ENCODE peak calls at places on chromosomes 6 and 20, in six cellular contexts. L is NCI-H1105, D is glutamatergic neuron, I is NCI-H82, K is aorta, M is GM06990. V is an unnamed sample.

GRCh38 chr6:39298061-39298460 is 16.2 kb downstream of the KCNK17 start:
- DNase-seq in K (no peak), D (no peak), I (no peak), M (no peak), L (no peak), V (no peak)

GRCh38 chr6:38610050-38610619 is 29.6 kb downstream of the BTBD9 start:
- DNase-seq in D (no peak), L (no peak), M (no peak), K (no peak), I (no peak), V (no peak)

GRCh38 chr20:24382775-24383174 is 86.7 kb upstream of the SYNDIG1 start:
- DNase-seq in K (no peak), M (no peak), I (peak; percentile 99), L (peak; percentile 82), D (no peak), V (peak; percentile 66)

GRCh38 chr6:36956111-36956820 is 1.7 kb downstream of the PI16 start:
- DNase-seq in M (no peak), L (no peak), I (no peak), D (no peak), K (no peak), V (no peak)

GRCh38 chr6:10486215-10486614 is 34.9 kb upstream of the GCNT2 start:
- DNase-seq in K (no peak), L (no peak), D (no peak), M (no peak), I (no peak), V (no peak)

GRCh38 chr6:149228276-149228962 is 89.1 kb upstream of the TAB2 start:
- DNase-seq in M (no peak), D (peak; percentile 41), K (no peak), L (no peak), I (peak; percentile 31), V (no peak)

GRCh38 chr6:32196682-32197616 is 4.5 kb upstream of the GPSM3 start:
- DNase-seq in M (no peak), L (no peak), K (peak; percentile 64), D (no peak), I (no peak), V (no peak)

GRCh38 chr6:91082311-91082803 is 495.5 kb upstream of the MAP3K7 start:
- DNase-seq in K (no peak), D (peak; percentile 15), L (no peak), M (no peak), I (peak; percentile 15), V (peak; percentile 59)

GRCh38 chr6:132401120-132401940 is at the start of gene MOXD1:
- DNase-seq in K (peak; percentile 53), I (no peak), M (peak; percentile 64), D (peak; percentile 61), L (no peak), V (peak; percentile 71)

GRCh38 chr6:1708141-1708540 is 98.4 kb downstream of the FOXC1 start:
- DNase-seq in D (no peak), L (no peak), M (no peak), I (no peak), K (no peak), V (no peak)

GRCh38 chr6:56649782-56650181 is 7.1 kb upstream of the DST start:
- DNase-seq in M (no peak), I (peak; percentile 10), L (no peak), D (no peak), K (no peak), V (peak; percentile 16)

GRCh38 chr6:147554281-147554680 is 45.8 kb downstream of the SAMD5 start:
- DNase-seq in K (no peak), L (no peak), M (no peak), D (no peak), I (no peak), V (no peak)

GRCh38 chr6:33622456-33623431 is 1.6 kb downstream of the ITPR3 start:
- DNase-seq in D (no peak), M (no peak), I (no peak), L (no peak), K (no peak), V (no peak)

GRCh38 chr6:24520929-24521546 is 26.3 kb downstream of the ALDH5A1 start:
- DNase-seq in I (peak; percentile 41), M (peak; percentile 29), L (no peak), D (peak; percentile 72), K (peak; percentile 68), V (peak; percentile 63)

GRCh38 chr6:41917528-41917927 is 3.4 kb downstream of the MED20 start:
- DNase-seq in I (no peak), L (no peak), M (no peak), K (no peak), D (no peak), V (peak; percentile 91)

GRCh38 chr6:30826961-30827342 is 57.4 kb upstream of the DDR1 start:
- DNase-seq in I (no peak), L (no peak), M (no peak), D (no peak), K (no peak), V (no peak)

GRCh38 chr6:4599924-4600323 is 176.3 kb upstream of the CDYL start:
- DNase-seq in M (no peak), I (no peak), L (no peak), D (no peak), K (no peak), V (peak; percentile 84)

GRCh38 chr6:126716826-126717514 is 377.1 kb downstream of the CENPW start:
- DNase-seq in D (no peak), K (no peak), I (peak; percentile 87), L (no peak), M (no peak), V (peak; percentile 28)

GRCh38 chr20:39850821-39851330 is 838.2 kb downstream of the MAFB start:
- DNase-seq in K (no peak), M (no peak), L (no peak), I (no peak), D (no peak), V (no peak)

GRCh38 chr20:3616250-3616649 is 46.9 kb downstream of the GFRA4 start:
- DNase-seq in K (no peak), L (no peak), M (no peak), D (no peak), I (no peak), V (peak; percentile 35)

GRCh38 chr6:16991981-16992629 is 109.7 kb upstream of the STMND1 start:
- DNase-seq in D (no peak), M (no peak), K (no peak), I (no peak), L (no peak), V (no peak)

GRCh38 chr6:76615395-76615794 is 542.9 kb upstream of the IMPG1 start:
- DNase-seq in M (no peak), I (no peak), D (no peak), L (no peak), K (no peak), V (no peak)

GRCh38 chr6:49497308-49497707 is 2.4 kb upstream of the GLYATL3 start:
- DNase-seq in L (peak; percentile 69), M (no peak), D (no peak), I (no peak), K (no peak), V (no peak)

GRCh38 chr6:75602897-75603395 is 1.3 kb downstream of the SENP6 start:
- DNase-seq in I (no peak), L (no peak), D (no peak), M (no peak), K (no peak), V (no peak)

GRCh38 chr6:43267619-43268347 is 24.5 kb downstream of the TTBK1 start:
- DNase-seq in M (no peak), L (no peak), K (no peak), I (no peak), D (no peak), V (peak; percentile 52)

GRCh38 chr20:46621492-46621891 is 29.8 kb downstream of the SLC13A3 start:
- DNase-seq in M (no peak), D (no peak), I (no peak), L (no peak), K (no peak), V (peak; percentile 85)

GRCh38 chr6:30493643-30494250 is 4.4 kb downstream of the HLA-E start:
- DNase-seq in D (no peak), M (no peak), L (no peak), I (no peak), K (peak; percentile 38), V (no peak)

GRCh38 chr6:133983099-133983939 is 30.3 kb downstream of the TBPL1 start:
- DNase-seq in M (no peak), L (no peak), K (peak; percentile 49), I (no peak), D (no peak), V (peak; percentile 90)

GRCh38 chr20:50320910-50321796 is 130.5 kb downstream of the CEBPB start:
- DNase-seq in M (no peak), K (peak; percentile 96), D (peak; percentile 76), L (no peak), I (no peak), V (peak; percentile 85)

GRCh38 chr6:43263314-43264178 is 20.3 kb downstream of the TTBK1 start:
- DNase-seq in L (no peak), D (peak; percentile 84), M (peak; percentile 53), K (peak; percentile 85), I (peak; percentile 86), V (peak; percentile 90)

V was measured in cardiac muscle cell.